ENCODE peak calls at places on chromosomes 7 and 10, in five cellular contexts. One of them, this sample, is unnamed.

GRCh38 chr10:28708921-28709461 is 31.7 kb downstream of the BAMBI start:
- DNase-seq in prostate gland: no peak
- DNase-seq in GM23338: no peak
- DNase-seq in sigmoid colon: no peak
- DNase-seq in stomach: no peak
- DNase-seq in this sample: no peak

GRCh38 chr10:133422821-133423771 is 1.3 kb downstream of the SPRN start:
- DNase-seq in prostate gland: peak; percentile 3
- DNase-seq in GM23338: peak; percentile 31
- DNase-seq in sigmoid colon: no peak
- DNase-seq in stomach: peak; percentile 22
- DNase-seq in this sample: no peak

GRCh38 chr7:138842111-138842510 is 44.1 kb upstream of the ATP6V0A4 start:
- DNase-seq in prostate gland: no peak
- DNase-seq in GM23338: peak; percentile 54
- DNase-seq in sigmoid colon: no peak
- DNase-seq in stomach: no peak
- DNase-seq in this sample: no peak

GRCh38 chr10:5291501-5292195 is 73.1 kb upstream of the UCN3 start:
- DNase-seq in prostate gland: no peak
- DNase-seq in GM23338: no peak
- DNase-seq in sigmoid colon: peak; percentile 78
- DNase-seq in stomach: no peak
- DNase-seq in this sample: peak; percentile 43

GRCh38 chr7:68776326-68776725 is 821.9 kb upstream of the AUTS2 start:
- DNase-seq in prostate gland: peak; percentile 5
- DNase-seq in GM23338: no peak
- DNase-seq in sigmoid colon: no peak
- DNase-seq in stomach: no peak
- DNase-seq in this sample: no peak

GRCh38 chr7:77687100-77687746 is 9.0 kb upstream of the RSBN1L start:
- DNase-seq in prostate gland: no peak
- DNase-seq in GM23338: no peak
- DNase-seq in sigmoid colon: no peak
- DNase-seq in stomach: no peak
- DNase-seq in this sample: no peak

GRCh38 chr10:128971324-128971723 is 495.7 kb upstream of the MGMT start:
- DNase-seq in prostate gland: no peak
- DNase-seq in GM23338: no peak
- DNase-seq in sigmoid colon: no peak
- DNase-seq in stomach: no peak
- DNase-seq in this sample: no peak

GRCh38 chr10:11846542-11846941 is 23.4 kb downstream of the PROSER2 start:
- DNase-seq in prostate gland: no peak
- DNase-seq in GM23338: no peak
- DNase-seq in sigmoid colon: no peak
- DNase-seq in stomach: no peak
- DNase-seq in this sample: no peak

GRCh38 chr10:11057018-11057417 is 39.3 kb downstream of the CELF2 start:
- DNase-seq in prostate gland: no peak
- DNase-seq in GM23338: no peak
- DNase-seq in sigmoid colon: no peak
- DNase-seq in stomach: no peak
- DNase-seq in this sample: no peak

GRCh38 chr7:158142657-158143056 is 445.0 kb downstream of the PTPRN2 start:
- DNase-seq in prostate gland: no peak
- DNase-seq in GM23338: no peak
- DNase-seq in sigmoid colon: no peak
- DNase-seq in stomach: no peak
- DNase-seq in this sample: no peak

GRCh38 chr10:1059902-1060301 is 3.7 kb downstream of the WDR37 start:
- DNase-seq in prostate gland: no peak
- DNase-seq in GM23338: no peak
- DNase-seq in sigmoid colon: no peak
- DNase-seq in stomach: no peak
- DNase-seq in this sample: no peak

GRCh38 chr10:1054684-1055083 is 1.5 kb upstream of the WDR37 start:
- DNase-seq in prostate gland: no peak
- DNase-seq in GM23338: no peak
- DNase-seq in sigmoid colon: no peak
- DNase-seq in stomach: no peak
- DNase-seq in this sample: no peak

GRCh38 chr10:1057106-1057657 is 997 bp downstream of the WDR37 start:
- DNase-seq in prostate gland: no peak
- DNase-seq in GM23338: peak; percentile 43
- DNase-seq in sigmoid colon: no peak
- DNase-seq in stomach: no peak
- DNase-seq in this sample: no peak

GRCh38 chr10:1056326-1057105 is at the start of gene WDR37:
- DNase-seq in prostate gland: peak; percentile 80
- DNase-seq in GM23338: peak; percentile 92
- DNase-seq in sigmoid colon: peak; percentile 92
- DNase-seq in stomach: peak; percentile 88
- DNase-seq in this sample: peak; percentile 89

DNA sequence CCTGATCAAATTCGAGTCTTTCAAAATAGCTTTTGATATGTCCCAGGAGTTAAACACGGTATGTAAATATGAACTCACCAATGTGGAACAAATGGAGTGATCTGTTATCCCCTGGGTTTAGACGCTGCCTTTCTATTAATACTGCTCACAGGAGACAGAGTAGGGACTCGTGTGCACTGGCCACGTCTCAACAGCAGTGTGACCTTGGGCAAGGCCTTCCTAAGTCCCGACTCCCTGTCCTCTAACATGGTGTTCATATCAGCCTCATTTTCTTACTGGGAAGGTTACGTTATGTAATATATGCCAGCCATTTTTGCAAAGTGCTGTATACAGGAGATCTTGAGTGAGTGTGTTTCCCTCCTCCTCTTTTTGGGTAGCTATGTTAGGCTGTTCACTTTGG is 1.8 kb downstream of the WDR37 start:
- DNase-seq in prostate gland: no peak
- DNase-seq in GM23338: no peak
- DNase-seq in sigmoid colon: no peak
- DNase-seq in stomach: no peak
- DNase-seq in this sample: no peak
- H3K4me1 ChIP-seq in prostate gland: peaks cover 13% of the 10 kb centered on the region
- H3K4me1 ChIP-seq in GM23338: peaks cover 11% of the 10 kb centered on the region
- H3K4me1 ChIP-seq in sigmoid colon: peaks cover 36% of the 10 kb centered on the region
- H3K4me1 ChIP-seq in stomach: peaks cover 47% of the 10 kb centered on the region
- H3K4me1 ChIP-seq in this sample: peaks cover 18% of the 10 kb centered on the region

GRCh38 chr7:80681272-80681885 is 42.9 kb downstream of the CD36 start:
- DNase-seq in prostate gland: no peak
- DNase-seq in GM23338: peak; percentile 14
- DNase-seq in sigmoid colon: no peak
- DNase-seq in stomach: no peak
- DNase-seq in this sample: no peak
- TF ChIP-seq CTCF in prostate gland: peak; percentile 26
- TF ChIP-seq CTCF in GM23338: peak; percentile 25
- TF ChIP-seq CTCF in sigmoid colon: no peak
- TF ChIP-seq CTCF in stomach: no peak
- TF ChIP-seq CTCF in this sample: no peak

GRCh38 chr7:102433319-102434038 is at the start of gene ORAI2:
- DNase-seq in prostate gland: peak; percentile 74
- DNase-seq in GM23338: peak; percentile 74
- DNase-seq in sigmoid colon: peak; percentile 89
- DNase-seq in stomach: peak; percentile 82
- DNase-seq in this sample: peak; percentile 84
- TF ChIP-seq POLR2AphosphoS5 in prostate gland: no peak
- TF ChIP-seq POLR2AphosphoS5 in GM23338: peak; percentile 57
- TF ChIP-seq POLR2AphosphoS5 in sigmoid colon: no peak
- TF ChIP-seq POLR2AphosphoS5 in stomach: no peak
- TF ChIP-seq POLR2AphosphoS5 in this sample: no peak

GRCh38 chr7:99325597-99326407 is at the start of gene ARPC1A:
- DNase-seq in prostate gland: peak; percentile 81
- DNase-seq in GM23338: peak; percentile 96
- DNase-seq in sigmoid colon: peak; percentile 95
- DNase-seq in stomach: peak; percentile 92
- DNase-seq in this sample: peak; percentile 94
- H3K4me1 ChIP-seq in prostate gland: peaks cover 10% of the 10 kb centered on the region
- H3K4me1 ChIP-seq in GM23338: peaks cover 10% of the 10 kb centered on the region
- H3K4me1 ChIP-seq in sigmoid colon: peaks cover 54% of the 10 kb centered on the region
- H3K4me1 ChIP-seq in stomach: peaks cover 52% of the 10 kb centered on the region
- H3K4me1 ChIP-seq in this sample: peaks cover 24% of the 10 kb centered on the region

DNA sequence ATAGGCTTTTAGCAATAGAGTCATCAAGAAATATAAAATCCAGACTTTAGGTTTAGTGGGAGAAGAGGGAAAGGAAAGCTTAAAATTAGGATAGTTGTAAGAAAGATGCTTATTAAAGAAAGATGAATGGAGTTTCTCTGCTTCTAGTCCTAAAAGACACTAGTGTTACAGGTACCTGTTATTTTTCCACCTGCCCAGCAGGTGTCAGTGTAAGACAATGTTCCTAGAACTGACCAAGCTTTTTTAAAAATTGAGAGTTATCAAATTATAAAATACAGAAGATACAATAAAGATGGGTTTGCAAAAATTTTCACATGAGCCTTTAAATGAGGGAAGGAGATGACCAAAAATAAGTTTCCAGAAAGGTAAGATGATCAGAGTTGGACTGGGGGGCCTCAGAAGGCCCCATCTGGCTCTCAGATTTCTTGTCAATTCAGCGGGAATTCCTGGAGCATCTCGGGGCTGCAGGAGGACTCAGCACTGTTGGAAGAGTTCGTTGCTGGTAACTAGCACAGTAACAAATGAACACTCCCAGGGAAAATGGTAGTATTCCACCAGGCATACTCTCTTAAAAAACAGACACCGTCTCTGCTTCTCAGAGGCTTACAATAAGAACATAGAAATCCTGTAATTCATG is 71.9 kb upstream of the PIK3CG start:
- DNase-seq in prostate gland: no peak
- DNase-seq in GM23338: peak; percentile 68
- DNase-seq in sigmoid colon: no peak
- DNase-seq in stomach: no peak
- DNase-seq in this sample: no peak
- TF ChIP-seq CTCF in prostate gland: peak; percentile 37
- TF ChIP-seq CTCF in GM23338: peak; percentile 75
- TF ChIP-seq CTCF in sigmoid colon: peak; percentile 11
- TF ChIP-seq CTCF in stomach: no peak
- TF ChIP-seq CTCF in this sample: peak; percentile 64

DNA sequence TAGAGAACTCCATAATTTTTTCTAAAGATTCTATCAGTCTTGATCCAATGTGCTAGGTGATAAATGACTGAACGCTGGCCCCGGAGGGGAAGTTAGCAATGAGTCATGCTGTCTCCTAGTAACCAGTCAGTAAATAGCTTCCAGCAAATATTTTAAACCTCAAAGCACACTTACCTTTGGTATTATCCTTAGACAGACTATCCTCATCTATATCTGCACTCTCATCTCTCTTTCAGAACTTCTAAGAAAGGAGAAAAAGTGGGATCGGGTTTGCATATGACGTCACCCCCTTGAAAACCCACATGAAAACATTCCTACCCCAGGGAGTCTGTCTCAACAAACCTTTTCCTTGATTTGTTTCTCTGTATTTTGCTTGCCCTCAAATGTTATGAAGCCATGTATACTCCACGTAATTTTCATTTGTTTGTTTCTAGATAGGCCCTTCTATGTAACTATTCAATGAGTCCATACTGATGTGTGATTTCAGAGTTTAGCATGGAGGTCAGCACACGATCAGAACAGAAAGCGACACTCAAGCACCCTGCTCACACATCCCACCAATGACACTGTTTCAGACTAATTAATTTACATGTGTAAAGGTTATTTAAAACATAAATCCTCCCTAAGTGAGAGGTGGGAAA is 174.9 kb upstream of the NRP1 start:
- DNase-seq in prostate gland: peak; percentile 30
- DNase-seq in GM23338: peak; percentile 18
- DNase-seq in sigmoid colon: peak; percentile 77
- DNase-seq in stomach: peak; percentile 31
- DNase-seq in this sample: peak; percentile 38
- TF ChIP-seq POLR2AphosphoS5 in prostate gland: peak; percentile 53
- TF ChIP-seq POLR2AphosphoS5 in GM23338: no peak
- TF ChIP-seq POLR2AphosphoS5 in sigmoid colon: no peak
- TF ChIP-seq POLR2AphosphoS5 in stomach: no peak
- TF ChIP-seq POLR2AphosphoS5 in this sample: no peak

DNA sequence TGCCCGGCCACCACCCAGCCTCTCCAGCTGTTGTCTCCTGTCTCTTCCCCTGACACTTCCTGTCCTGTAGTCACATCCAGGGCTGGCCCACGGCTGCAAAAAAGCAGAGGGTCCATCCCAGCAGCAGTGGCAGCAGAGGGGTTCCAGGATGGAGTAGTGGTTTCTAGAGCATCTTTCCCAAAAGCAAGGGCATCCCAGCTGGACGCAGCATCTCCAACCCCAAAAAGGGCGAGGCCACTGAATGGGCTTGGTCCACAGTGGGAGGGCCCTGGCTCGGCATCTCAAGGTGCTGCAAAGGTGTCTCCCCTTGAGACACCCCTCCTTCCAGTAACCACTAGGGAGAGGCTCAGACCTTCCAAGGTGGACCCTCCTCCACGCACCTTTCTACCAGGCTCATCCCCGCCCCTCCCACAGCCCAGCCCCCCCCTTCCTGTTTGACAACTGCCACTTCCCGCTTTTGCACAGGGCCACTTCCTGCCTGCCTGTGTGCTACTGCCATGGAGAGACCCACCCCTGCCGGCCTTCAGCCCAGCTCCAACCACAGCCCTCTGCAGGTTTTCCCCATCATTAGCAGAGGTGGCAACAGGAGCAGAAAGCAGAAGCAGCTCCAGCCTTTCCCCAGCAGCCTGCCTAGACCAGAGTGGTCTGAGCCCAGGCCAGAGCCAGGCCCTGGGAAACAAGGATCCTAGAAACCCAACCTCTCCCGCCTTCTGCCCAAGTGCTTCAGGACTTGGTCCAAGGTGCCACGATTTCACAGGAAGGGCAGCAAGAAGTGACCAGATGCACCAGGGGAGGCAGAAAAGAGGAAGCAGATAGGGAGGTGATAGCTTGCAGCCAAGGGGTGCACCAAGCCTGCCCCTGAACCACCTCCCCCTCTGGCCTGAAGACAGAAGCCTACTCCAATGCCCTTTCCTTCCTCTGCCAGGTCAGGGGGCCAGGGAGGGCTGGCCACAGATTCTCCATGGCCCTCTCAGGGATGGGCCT is 8.6 kb downstream of the CAMK2G start:
- DNase-seq in prostate gland: no peak
- DNase-seq in GM23338: no peak
- DNase-seq in sigmoid colon: peak; percentile 69
- DNase-seq in stomach: no peak
- DNase-seq in this sample: peak; percentile 61
- H3K4me1 ChIP-seq in prostate gland: no peaks in the 10 kb centered on the region
- H3K4me1 ChIP-seq in GM23338: peaks cover 15% of the 10 kb centered on the region
- H3K4me1 ChIP-seq in sigmoid colon: peaks cover 99% of the 10 kb centered on the region
- H3K4me1 ChIP-seq in stomach: peaks cover 32% of the 10 kb centered on the region
- H3K4me1 ChIP-seq in this sample: peaks cover 48% of the 10 kb centered on the region

This sample was measured in transverse colon.